ENCODE peak calls at places on chromosomes 4 and X, in four cellular contexts. G, C, X and K are unnamed samples.

GRCh38 chrX:109533631-109534030 is 3.0 kb upstream of the NXT2 start:
- DNase-seq in X (no peak), G (no peak), C (no peak), K (peak)

GRCh38 chrX:88135735-88136134 is 611.3 kb upstream of the CPXCR1 start:
- DNase-seq in C (no peak), X (no peak), G (no peak), K (no peak)

GRCh38 chrX:13153796-13154195 is 109.4 kb upstream of the FAM9C start:
- DNase-seq in X (no peak), C (no peak), G (no peak), K (no peak)

GRCh38 chrX:24117288-24117687 is 32.2 kb upstream of the ZFX start:
- DNase-seq in G (no peak), C (no peak), X (no peak), K (no peak)

GRCh38 chr4:75141162-75141561 is 208.2 kb downstream of the PARM1 start:
- DNase-seq in G (no peak), X (no peak), C (no peak), K (no peak)

GRCh38 chr4:112910109-112910736 is 139.2 kb upstream of the ANK2 start:
- DNase-seq in C (no peak), X (no peak), G (no peak), K (no peak)

GRCh38 chrX:150088766-150089518 is 150.7 kb upstream of the EOLA2 start:
- DNase-seq in G (no peak), X (no peak), C (no peak), K (no peak)

GRCh38 chr4:180828455-180829018 is 1414.7 kb upstream of the TENM3 start:
- DNase-seq in C (no peak), G (no peak), X (no peak), K (peak)

GRCh38 chr4:25861951-25862410 is 807 bp downstream of the SEL1L3 start:
- DNase-seq in G (no peak), C (no peak), X (peak), K (peak)

GRCh38 chr4:38501698-38502097 is 162.3 kb upstream of the KLF3 start:
- DNase-seq in C (no peak), G (no peak), X (no peak), K (no peak)

GRCh38 chr4:90419124-90419711 is 292.0 kb downstream of the CCSER1 start:
- DNase-seq in X (no peak), C (peak), G (no peak), K (peak)

GRCh38 chr4:56995525-56995924 is 16.8 kb downstream of the POLR2B start:
- DNase-seq in C (no peak), X (no peak), G (no peak), K (no peak)

GRCh38 chr4:154349829-154350228 is 141.8 kb downstream of the DCHS2 start:
- DNase-seq in X (no peak), G (no peak), C (no peak), K (peak)

GRCh38 chr4:139872274-139872673 is 206.7 kb downstream of the MGST2 start:
- DNase-seq in C (no peak), G (no peak), X (no peak), K (no peak)

GRCh38 chr4:15197005-15197404 is 194.7 kb downstream of the CPEB2 start:
- DNase-seq in G (no peak), X (no peak), C (no peak), K (no peak)

GRCh38 chr4:84470204-84470785 is 28.8 kb downstream of the NKX6-1 start:
- DNase-seq in C (no peak), X (no peak), G (no peak), K (peak)

GRCh38 chrX:84187501-84188319 is at the start of gene RPS6KA6:
- DNase-seq in G (no peak), X (peak), C (peak), K (no peak)

GRCh38 chr4:21688596-21689265 is 259.8 kb downstream of the KCNIP4 start:
- DNase-seq in X (no peak), G (no peak), C (no peak), K (no peak)